ENCODE peak calls at places on chromosomes 6 and 20, in seven cellular contexts. A, I, L, C, K, R and U are unnamed samples.
A peak's percentile ranks its signal among the peaks of the same experiment; 100 is the strongest.

GRCh38 chr6:168084465-168085160 is 5.6 kb upstream of the FRMD1 start:
- DNase-seq in K (no peak), A (no peak), L (no peak), I (no peak), C (no peak), R (no peak), U (no peak)

GRCh38 chr6:15929685-15930084 is 199.2 kb upstream of the MYLIP start:
- DNase-seq in I (no peak), R (no peak), L (no peak), C (peak; percentile 83), A (no peak), K (no peak), U (no peak)

GRCh38 chr20:40711078-40711477 is 22.0 kb upstream of the MAFB start:
- DNase-seq in I (no peak), K (no peak), A (no peak), C (no peak), R (no peak), L (no peak), U (no peak)

GRCh38 chr6:46773201-46773855 is 19.9 kb upstream of the MEP1A start:
- DNase-seq in I (no peak), L (no peak), C (peak; percentile 62), R (no peak), A (no peak), K (no peak), U (no peak)

GRCh38 chr20:25738198-25738597 is 41.5 kb upstream of the ZNF337 start:
- DNase-seq in I (no peak), A (no peak), L (no peak), K (no peak), C (no peak), R (no peak), U (no peak)

GRCh38 chr20:57657537-57658446 is 37.6 kb upstream of the ZBP1 start:
- DNase-seq in I (peak; percentile 57), K (peak; percentile 47), A (no peak), R (no peak), L (peak; percentile 21), C (no peak), U (peak; percentile 68)

GRCh38 chr6:29746846-29747687 is 23.8 kb downstream of the HLA-F start:
- DNase-seq in K (no peak), R (no peak), L (no peak), I (no peak), C (no peak), A (no peak), U (no peak)

GRCh38 chr20:34600892-34601653 is 42.6 kb downstream of the MAP1LC3A start:
- DNase-seq in C (no peak), A (no peak), I (no peak), K (no peak), L (no peak), R (no peak), U (no peak)

GRCh38 chr20:50754420-50754819 is 23.0 kb downstream of the PARD6B start:
- DNase-seq in R (no peak), C (no peak), I (no peak), A (no peak), L (no peak), K (no peak), U (no peak)

GRCh38 chr20:62367136-62367482 is at the start of gene LAMA5:
- DNase-seq in A (peak; percentile 61), I (peak; percentile 66), R (no peak), C (peak; percentile 51), L (peak; percentile 74), K (peak; percentile 55), U (peak; percentile 86)

GRCh38 chr20:47727170-47727880 is 58.0 kb downstream of the SULF2 start:
- DNase-seq in A (no peak), L (peak; percentile 28), K (no peak), R (no peak), C (peak; percentile 100), I (peak; percentile 87), U (peak; percentile 74)

GRCh38 chr20:9500121-9500911 is 14.1 kb upstream of the LAMP5 start:
- DNase-seq in L (no peak), K (no peak), I (peak; percentile 53), A (no peak), C (peak; percentile 68), R (no peak), U (no peak)

GRCh38 chr20:24797864-24798655 is 151.0 kb upstream of the CST7 start:
- DNase-seq in R (no peak), K (no peak), I (no peak), A (no peak), L (no peak), C (no peak), U (no peak)

GRCh38 chr20:61127311-61128044 is 124.6 kb upstream of the CDH4 start:
- DNase-seq in I (no peak), L (no peak), K (no peak), A (peak; percentile 88), R (no peak), C (no peak), U (no peak)

GRCh38 chr6:12431023-12431422 is 140.9 kb downstream of the EDN1 start:
- DNase-seq in L (no peak), C (no peak), I (no peak), A (no peak), K (no peak), R (no peak), U (no peak)

GRCh38 chr6:35218021-35218420 is 4.3 kb downstream of the SCUBE3 start:
- DNase-seq in A (no peak), I (no peak), L (no peak), C (peak; percentile 45), R (no peak), K (no peak), U (no peak)

GRCh38 chr20:38809942-38810341 is 4.4 kb downstream of the PPP1R16B start:
- DNase-seq in I (no peak), A (no peak), K (no peak), C (no peak), L (no peak), R (no peak), U (no peak)

GRCh38 chr20:38811769-38812168 is 6.3 kb downstream of the PPP1R16B start:
- DNase-seq in R (no peak), L (no peak), A (no peak), I (no peak), C (no peak), K (no peak), U (no peak)

GRCh38 chr20:38812915-38813573 is 7.5 kb downstream of the PPP1R16B start:
- DNase-seq in L (no peak), C (no peak), A (no peak), K (no peak), R (no peak), I (no peak), U (no peak)

GRCh38 chr20:38810926-38811325 is 5.4 kb downstream of the PPP1R16B start:
- DNase-seq in K (no peak), L (no peak), C (no peak), R (no peak), A (no peak), I (no peak), U (no peak)

DNA sequence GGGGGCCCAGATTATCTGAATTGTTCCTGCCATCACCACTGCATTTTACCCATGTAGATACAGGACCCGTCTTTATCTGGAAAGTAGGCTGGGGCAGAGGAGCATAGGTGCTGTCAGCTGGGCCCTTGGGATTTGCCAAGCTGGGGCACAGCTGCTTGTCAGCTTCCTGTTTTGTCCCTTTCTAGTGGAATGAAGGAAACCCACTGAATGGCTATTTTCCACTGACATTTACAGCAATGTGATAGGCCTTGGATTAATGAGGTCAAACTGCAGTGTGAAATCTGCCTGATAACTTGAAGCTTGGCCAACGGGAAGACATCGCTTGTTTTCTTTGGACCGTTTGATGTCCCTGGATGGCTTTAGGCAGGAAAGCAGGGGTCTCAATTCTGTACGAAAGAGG is 6.7 kb downstream of the PPP1R16B start:
- DNase-seq in R (no peak), L (no peak), A (no peak), I (no peak), K (no peak), C (peak; percentile 61), U (no peak)
- TF ChIP-seq POLR2A in R (no peak), L (no peak), A (no peak), I (no peak), K (no peak), C (no peak), U (no peak)

DNA sequence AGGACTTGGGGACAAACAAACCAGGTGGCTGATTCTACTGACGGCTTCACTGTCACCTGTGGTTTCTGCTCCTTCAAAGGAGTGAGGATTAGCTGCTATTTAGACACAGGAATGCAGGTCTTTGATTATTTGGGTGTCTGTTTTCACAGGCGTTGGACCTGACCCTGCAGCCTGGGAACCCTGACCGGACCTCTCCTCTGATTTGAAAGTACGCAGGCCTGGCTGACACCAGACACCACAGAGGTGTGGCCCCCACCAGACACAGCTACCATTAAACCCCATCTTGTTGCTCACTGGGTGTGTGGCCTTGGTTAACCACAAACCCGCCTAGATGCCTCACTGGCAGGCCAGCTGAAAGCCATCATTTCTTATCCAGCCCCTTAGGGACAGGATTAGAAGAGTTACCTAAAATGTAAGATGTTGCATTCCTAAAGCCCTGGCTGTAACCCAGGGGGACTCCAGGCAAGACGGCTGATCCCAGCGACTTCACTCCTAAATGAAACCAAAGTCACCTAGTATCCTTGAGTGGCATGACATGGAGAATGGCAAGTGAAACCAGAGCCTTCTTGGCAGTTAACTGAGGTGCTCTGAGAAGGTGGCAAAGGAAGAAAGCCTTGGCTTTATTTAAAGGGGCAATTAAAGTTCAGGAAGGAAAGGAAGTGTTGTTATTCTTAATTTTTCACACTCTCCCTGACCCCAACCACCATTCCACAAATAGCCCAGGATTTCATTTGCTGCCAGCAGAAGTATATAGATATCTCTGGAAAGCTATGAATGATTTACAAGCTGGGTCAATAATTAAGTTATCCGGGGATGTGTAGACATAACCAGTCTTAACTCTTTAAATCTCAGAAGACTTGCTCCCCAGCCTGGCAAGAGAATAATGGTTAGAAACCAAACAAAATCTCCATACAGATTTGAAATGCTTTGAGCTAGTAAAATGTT is 169.9 kb downstream of the QRSL1 start:
- DNase-seq in K (peak; percentile 77), C (peak; percentile 63), I (no peak), L (no peak), A (peak; percentile 47), R (no peak), U (no peak)
- H3K4me3 ChIP-seq in K (peak overlapping the region; percentile 49), C (no peak overlapping the region), I (no peak overlapping the region), L (no peak overlapping the region), A (no peak overlapping the region), R (no peak overlapping the region), U (no peak overlapping the region)

GRCh38 chr6:32970413-32971244 is 2.2 kb downstream of the BRD2 start:
- DNase-seq in R (peak; percentile 91), K (peak; percentile 77), I (peak; percentile 87), L (peak; percentile 91), C (peak; percentile 93), A (peak; percentile 87), U (peak; percentile 96)

GRCh38 chr6:32969685-32970412 is 1.5 kb downstream of the BRD2 start:
- DNase-seq in I (peak; percentile 69), R (peak; percentile 89), A (peak; percentile 91), L (peak; percentile 82), K (peak; percentile 83), C (peak; percentile 94), U (peak; percentile 89)

GRCh38 chr6:32967151-32968091 is 973 bp upstream of the BRD2 start:
- DNase-seq in L (peak; percentile 34), I (peak; percentile 44), A (peak; percentile 80), K (peak; percentile 87), C (peak; percentile 87), R (peak; percentile 39), U (no peak)

GRCh38 chr6:32968093-32968769 is at the start of gene BRD2:
- DNase-seq in R (peak; percentile 97), K (peak; percentile 98), L (peak; percentile 98), A (peak; percentile 96), I (peak; percentile 95), C (peak; percentile 98), U (peak; percentile 99)

GRCh38 chr6:32968770-32969684 is 633 bp downstream of the BRD2 start:
- DNase-seq in A (peak; percentile 85), I (peak; percentile 74), L (peak; percentile 82), C (peak; percentile 90), K (peak; percentile 95), R (peak; percentile 85), U (peak; percentile 92)
- TF ChIP-seq POLR2A in A (peak; percentile 38), I (no peak), L (no peak), C (peak; percentile 27), K (peak; percentile 91), R (no peak), U (peak; percentile 14)

GRCh38 chr6:28537065-28537464 is 11.4 kb downstream of the GPX5 start:
- DNase-seq in C (no peak), I (no peak), A (no peak), L (no peak), K (no peak), R (no peak), U (no peak)
- H3K4me3 ChIP-seq in C (no peak overlapping the region), I (no peak overlapping the region), A (no peak overlapping the region), L (no peak overlapping the region), K (no peak overlapping the region), R (no peak overlapping the region), U (no peak overlapping the region)